ENCODE peak calls at places on chromosome 13, in four cellular contexts. N is WTC11, Z is H1, Y is K562. H is an unnamed sample.

GRCh38 chr13:109644069-109644750 is 142.2 kb downstream of the IRS2 start:
- DNase-seq in N (no peak), Z (no peak), Y (no peak), H (no peak)

GRCh38 chr13:86591862-86592261 is 792.6 kb upstream of the SLITRK6 start:
- DNase-seq in N (no peak), Z (no peak), Y (no peak), H (no peak)

GRCh38 chr13:110263906-110264305 is 43.1 kb downstream of the COL4A1 start:
- DNase-seq in N (no peak), Z (no peak), Y (no peak), H (no peak)

GRCh38 chr13:23950736-23951510 is 53.6 kb upstream of the C1QTNF9B start:
- DNase-seq in N (no peak), Z (no peak), Y (no peak), H (no peak)

GRCh38 chr13:58583961-58584360 is 952.4 kb downstream of the PCDH17 start:
- DNase-seq in N (no peak), Z (no peak), Y (no peak), H (no peak)

GRCh38 chr13:106063591-106064308 is 471.7 kb downstream of the EFNB2 start:
- DNase-seq in N (no peak), Z (no peak), Y (no peak), H (no peak)

GRCh38 chr13:81606074-81606473 is 1265.1 kb upstream of the SPRY2 start:
- DNase-seq in N (no peak), Z (no peak), Y (no peak), H (no peak)

GRCh38 chr13:71290963-71291937 is 575.8 kb downstream of the DACH1 start:
- DNase-seq in N (no peak), Z (no peak), Y (no peak), H (no peak)

GRCh38 chr13:101982903-101983302 is 418.9 kb downstream of the FGF14 start:
- DNase-seq in N (no peak), Z (no peak), Y (no peak), H (no peak)

GRCh38 chr13:85520445-85520844 is 278.8 kb downstream of the SLITRK6 start:
- DNase-seq in N (no peak), Z (no peak), Y (no peak), H (no peak)
- TF ChIP-seq TEAD4 in N (no peak), Z (no peak), Y (no peak), H (no peak)

DNA sequence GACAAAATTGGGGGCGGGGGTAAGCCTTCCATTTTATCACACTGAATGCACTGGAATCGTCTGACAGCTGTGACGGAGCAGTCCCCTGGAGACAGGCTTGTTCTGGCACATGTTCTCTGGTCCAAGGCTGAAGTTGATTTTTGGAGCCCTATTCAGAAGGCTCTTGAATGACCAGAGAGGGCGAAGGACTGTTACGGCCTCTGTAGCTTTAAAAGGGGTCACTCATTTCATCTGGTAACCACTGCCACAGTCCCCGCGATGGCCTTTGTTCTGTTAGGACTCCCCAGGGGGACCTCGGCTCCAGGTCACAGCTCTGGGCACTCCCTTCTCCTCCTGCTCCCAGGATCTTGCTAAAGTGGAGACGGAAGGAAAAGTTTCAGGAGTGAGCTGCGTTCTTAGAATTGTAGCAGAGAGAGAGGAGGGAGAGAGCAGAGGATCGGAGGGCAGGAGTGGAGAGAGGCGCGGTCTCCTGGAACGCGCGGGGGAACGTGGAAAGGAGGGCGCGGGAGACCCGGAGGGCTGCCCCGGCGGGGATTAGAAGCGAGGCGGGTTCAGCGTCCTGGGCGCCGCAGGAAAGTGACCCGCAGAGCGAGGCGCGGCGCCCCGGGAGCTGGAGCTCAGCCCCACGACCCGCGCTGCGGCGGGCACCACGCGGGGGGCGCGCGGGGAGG is 134.3 kb upstream of the MYO16 start:
- DNase-seq in N (peak), Z (no peak), Y (no peak), H (peak)
- TF ChIP-seq TEAD4 in N (no peak), Z (no peak), Y (no peak), H (no peak)

GRCh38 chr13:96816261-96816660 is 178.0 kb downstream of the OXGR1 start:
- DNase-seq in N (no peak), Z (no peak), Y (no peak), H (no peak)
- TF ChIP-seq TEAD4 in N (no peak), Z (no peak), Y (no peak), H (no peak)

GRCh38 chr13:112873851-112874750 is 94.9 kb upstream of the MCF2L start:
- DNase-seq in N (peak), Z (peak), Y (peak), H (peak)

GRCh38 chr13:112876305-112877000 is 92.6 kb upstream of the MCF2L start:
- DNase-seq in N (no peak), Z (no peak), Y (no peak), H (no peak)

GRCh38 chr13:112875627-112876026 is 93.4 kb upstream of the MCF2L start:
- DNase-seq in N (no peak), Z (no peak), Y (no peak), H (no peak)

GRCh38 chr13:112877066-112877465 is 91.9 kb upstream of the MCF2L start:
- DNase-seq in N (no peak), Z (no peak), Y (no peak), H (no peak)

DNA sequence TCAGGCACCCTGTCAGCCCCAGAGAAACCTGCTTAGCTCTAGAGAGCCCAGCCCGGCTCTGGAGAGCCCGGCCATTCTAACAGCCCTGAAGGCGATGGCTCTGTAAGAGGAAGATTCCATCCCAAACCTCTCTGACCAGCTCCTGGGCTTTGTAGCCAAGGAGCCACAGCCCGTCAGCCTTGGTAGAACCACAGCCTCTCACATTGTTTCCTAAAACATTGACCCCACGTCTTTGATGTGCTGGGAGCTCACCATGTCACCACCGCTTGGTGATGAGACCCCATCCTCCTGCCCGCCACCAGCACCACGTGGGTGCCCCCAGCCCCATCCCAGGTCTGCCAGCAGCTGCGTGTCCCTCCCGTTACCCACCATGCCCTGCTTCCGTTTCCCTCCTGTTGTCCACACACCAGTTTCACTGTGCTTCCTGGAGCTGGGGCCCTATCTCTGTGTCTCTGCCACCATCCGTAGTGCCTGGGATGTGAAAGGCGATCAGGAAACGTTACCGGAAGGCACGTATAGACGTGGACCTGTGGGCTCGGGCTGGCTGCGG is 94.2 kb upstream of the MCF2L start:
- DNase-seq in N (no peak), Z (no peak), Y (no peak), H (no peak)
- TF ChIP-seq TEAD4 in N (no peak), Z (no peak), Y (no peak), H (no peak)

GRCh38 chr13:114146173-114146572 is 13.8 kb upstream of the RASA3 start:
- DNase-seq in N (no peak), Z (no peak), Y (no peak), H (no peak)

GRCh38 chr13:114148521-114148855 is 16.1 kb upstream of the RASA3 start:
- DNase-seq in N (no peak), Z (no peak), Y (no peak), H (peak)

GRCh38 chr13:114149774-114150740 is 17.6 kb upstream of the RASA3 start:
- DNase-seq in N (no peak), Z (no peak), Y (no peak), H (no peak)

GRCh38 chr13:114146629-114147028 is 14.2 kb upstream of the RASA3 start:
- DNase-seq in N (peak), Z (no peak), Y (no peak), H (peak)

DNA sequence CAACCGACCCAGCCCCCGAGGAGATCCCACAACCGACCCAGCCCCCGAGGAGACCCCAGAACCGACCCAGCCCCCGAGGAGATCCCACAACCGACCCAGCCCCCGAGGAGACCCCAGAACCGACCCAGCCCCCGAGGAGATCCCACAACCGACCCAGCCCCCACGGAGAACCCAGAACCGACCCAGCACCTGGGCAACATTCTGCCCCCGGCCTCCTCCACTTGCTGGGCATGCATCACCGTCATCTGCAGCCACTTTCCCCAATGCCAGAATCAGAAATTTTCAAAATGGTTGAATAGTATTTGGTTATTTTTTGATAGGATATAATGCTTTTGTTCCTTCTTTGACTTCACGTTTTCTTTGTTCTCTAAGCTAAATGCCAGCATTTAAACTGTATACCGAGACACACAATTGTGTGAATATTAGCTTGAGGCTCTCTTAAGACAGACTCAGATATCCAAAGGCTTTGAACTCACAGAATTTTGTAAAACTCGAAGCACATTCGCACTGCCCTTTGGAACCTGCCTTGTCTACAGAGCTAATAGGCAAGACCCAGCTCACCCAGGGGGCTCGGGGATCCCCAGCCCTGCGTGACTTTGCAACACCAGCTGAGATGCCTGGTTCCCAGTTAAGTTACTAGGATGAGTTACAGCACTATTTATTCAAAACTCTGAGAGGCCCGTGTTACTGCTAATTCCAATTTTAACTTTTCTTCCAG is 15.5 kb upstream of the RASA3 start:
- DNase-seq in N (no peak), Z (no peak), Y (no peak), H (peak)
- TF ChIP-seq TEAD4 in N (no peak), Z (no peak), Y (no peak), H (no peak)

DNA sequence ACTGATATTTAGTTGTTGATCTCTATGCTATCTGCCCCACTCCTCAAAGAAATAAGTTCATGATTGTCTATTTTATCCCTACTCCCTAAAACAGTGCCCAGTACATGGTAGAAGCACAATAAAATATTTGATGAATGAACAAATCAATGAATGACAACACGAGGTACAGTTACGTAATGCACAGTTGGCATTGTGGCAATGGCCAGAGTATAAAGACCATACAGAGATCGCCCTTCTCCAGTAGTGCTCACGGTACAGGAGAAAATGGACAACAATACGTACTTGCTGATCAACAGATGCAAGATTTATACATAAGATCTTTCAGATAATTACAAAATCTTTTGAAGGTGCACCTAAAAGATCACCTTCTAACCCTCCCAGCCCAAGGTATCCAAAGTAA is 225.4 kb downstream of the KLF12 start:
- DNase-seq in N (no peak), Z (no peak), Y (no peak), H (no peak)
- TF ChIP-seq TEAD4 in N (no peak), Z (no peak), Y (no peak), H (no peak)

H was measured in SK-N-SH.